ENCODE peak calls at places on chromosomes 7 and 10, in six cellular contexts. One of them, this sample, is unnamed. For H3K9me2, the result is how much of the 10 kb centered on the place peaks cover.

GRCh38 chr10:12419279-12419847 is 70.0 kb downstream of the CAMK1D start:
- DNase-seq in GM23338: no peak
- DNase-seq in HCT116: peak
- DNase-seq in GM23248: peak
- DNase-seq in hepatocyte: peak
- DNase-seq in PC-9: peak
- DNase-seq in this sample: no peak

GRCh38 chr10:4678951-4679671 is 146.9 kb upstream of the AKR1E2 start:
- DNase-seq in PC-9: no peak
- DNase-seq in HCT116: no peak
- DNase-seq in hepatocyte: no peak
- DNase-seq in GM23338: no peak
- DNase-seq in GM23248: no peak
- DNase-seq in this sample: no peak

GRCh38 chr7:149825567-149826343 is 12.4 kb upstream of the ZNF862 start:
- DNase-seq in hepatocyte: no peak
- DNase-seq in GM23338: no peak
- DNase-seq in GM23248: no peak
- DNase-seq in HCT116: no peak
- DNase-seq in PC-9: peak
- DNase-seq in this sample: no peak

GRCh38 chr7:48755061-48755555 is 169.2 kb upstream of the CDC14C start:
- DNase-seq in GM23248: no peak
- DNase-seq in PC-9: no peak
- DNase-seq in GM23338: no peak
- DNase-seq in HCT116: no peak
- DNase-seq in hepatocyte: no peak
- DNase-seq in this sample: no peak

GRCh38 chr10:75407296-75407715 is 5.7 kb upstream of the ZNF503 start:
- DNase-seq in GM23338: peak
- DNase-seq in HCT116: no peak
- DNase-seq in hepatocyte: no peak
- DNase-seq in GM23248: no peak
- DNase-seq in PC-9: no peak
- DNase-seq in this sample: no peak

GRCh38 chr10:107443817-107444216 is 279.3 kb upstream of the SORCS1 start:
- DNase-seq in GM23338: no peak
- DNase-seq in GM23248: no peak
- DNase-seq in HCT116: no peak
- DNase-seq in hepatocyte: no peak
- DNase-seq in PC-9: no peak
- DNase-seq in this sample: no peak

GRCh38 chr7:99128076-99128950 is 15.6 kb downstream of the SMURF1 start:
- DNase-seq in PC-9: no peak
- DNase-seq in GM23248: peak
- DNase-seq in GM23338: no peak
- DNase-seq in HCT116: no peak
- DNase-seq in hepatocyte: no peak
- DNase-seq in this sample: no peak

GRCh38 chr7:98423043-98423442 is 22.2 kb upstream of the BAIAP2L1 start:
- DNase-seq in GM23248: peak
- DNase-seq in HCT116: peak
- DNase-seq in hepatocyte: peak
- DNase-seq in PC-9: no peak
- DNase-seq in GM23338: no peak
- DNase-seq in this sample: no peak

GRCh38 chr7:151599401-151600227 is 79.9 kb upstream of the RHEB start:
- DNase-seq in GM23338: no peak
- DNase-seq in hepatocyte: peak
- DNase-seq in HCT116: peak
- DNase-seq in GM23248: peak
- DNase-seq in PC-9: peak
- DNase-seq in this sample: no peak

GRCh38 chr10:33129987-33130386 is 172.0 kb upstream of the ITGB1 start:
- DNase-seq in GM23338: no peak
- DNase-seq in HCT116: no peak
- DNase-seq in hepatocyte: no peak
- DNase-seq in PC-9: no peak
- DNase-seq in GM23248: peak
- DNase-seq in this sample: no peak

GRCh38 chr7:23394828-23395227 is 75.5 kb downstream of the IGF2BP3 start:
- DNase-seq in GM23248: peak
- DNase-seq in PC-9: no peak
- DNase-seq in GM23338: no peak
- DNase-seq in hepatocyte: no peak
- DNase-seq in HCT116: no peak
- DNase-seq in this sample: no peak

GRCh38 chr7:50229964-50230363 is 74.6 kb upstream of the IKZF1 start:
- DNase-seq in HCT116: peak
- DNase-seq in hepatocyte: no peak
- DNase-seq in PC-9: no peak
- DNase-seq in GM23248: no peak
- DNase-seq in GM23338: peak
- DNase-seq in this sample: peak

GRCh38 chr7:22663319-22663718 is 63.7 kb upstream of the IL6 start:
- DNase-seq in GM23248: peak
- DNase-seq in PC-9: no peak
- DNase-seq in hepatocyte: no peak
- DNase-seq in HCT116: no peak
- DNase-seq in GM23338: no peak
- DNase-seq in this sample: no peak

GRCh38 chr10:126215767-126216166 is 172.5 kb downstream of the ADAM12 start:
- DNase-seq in PC-9: no peak
- DNase-seq in hepatocyte: no peak
- DNase-seq in HCT116: no peak
- DNase-seq in GM23248: peak
- DNase-seq in GM23338: no peak
- DNase-seq in this sample: no peak

GRCh38 chr10:119025336-119025735 is 4.2 kb upstream of the NANOS1 start:
- DNase-seq in HCT116: no peak
- DNase-seq in GM23338: no peak
- DNase-seq in GM23248: peak
- DNase-seq in hepatocyte: peak
- DNase-seq in PC-9: peak
- DNase-seq in this sample: no peak

GRCh38 chr10:103640436-103641181 is 147.1 kb downstream of the NEURL1 start:
- DNase-seq in HCT116: no peak
- DNase-seq in GM23248: peak
- DNase-seq in hepatocyte: no peak
- DNase-seq in PC-9: no peak
- DNase-seq in GM23338: no peak
- DNase-seq in this sample: no peak

GRCh38 chr10:124923684-124924083 is 18.2 kb upstream of the ZRANB1 start:
- DNase-seq in GM23338: no peak
- DNase-seq in hepatocyte: no peak
- DNase-seq in HCT116: no peak
- DNase-seq in GM23248: no peak
- DNase-seq in PC-9: no peak
- DNase-seq in this sample: no peak

GRCh38 chr10:45420453-45421192 is 46.6 kb downstream of the ALOX5 start:
- DNase-seq in PC-9: peak
- DNase-seq in hepatocyte: no peak
- DNase-seq in HCT116: no peak
- DNase-seq in GM23338: no peak
- DNase-seq in GM23248: peak
- DNase-seq in this sample: peak

GRCh38 chr7:54015251-54015650 is 526.9 kb upstream of the VSTM2A start:
- DNase-seq in PC-9: no peak
- DNase-seq in GM23338: no peak
- DNase-seq in GM23248: no peak
- DNase-seq in hepatocyte: no peak
- DNase-seq in HCT116: no peak
- DNase-seq in this sample: peak

GRCh38 chr10:88292185-88292514 is 291.0 kb downstream of the RNLS start:
- DNase-seq in PC-9: no peak
- DNase-seq in GM23248: no peak
- DNase-seq in HCT116: no peak
- DNase-seq in hepatocyte: no peak
- DNase-seq in GM23338: no peak
- DNase-seq in this sample: peak

GRCh38 chr10:88293651-88294230 is 289.4 kb downstream of the RNLS start:
- DNase-seq in hepatocyte: no peak
- DNase-seq in GM23338: no peak
- DNase-seq in PC-9: no peak
- DNase-seq in GM23248: no peak
- DNase-seq in HCT116: no peak
- DNase-seq in this sample: no peak

GRCh38 chr10:88293073-88293472 is 290.0 kb downstream of the RNLS start:
- DNase-seq in GM23248: no peak
- DNase-seq in GM23338: no peak
- DNase-seq in hepatocyte: no peak
- DNase-seq in PC-9: no peak
- DNase-seq in HCT116: no peak
- DNase-seq in this sample: no peak

GRCh38 chr10:88299787-88300186 is 283.3 kb downstream of the RNLS start:
- DNase-seq in HCT116: no peak
- DNase-seq in PC-9: no peak
- DNase-seq in GM23338: no peak
- DNase-seq in GM23248: no peak
- DNase-seq in hepatocyte: no peak
- DNase-seq in this sample: no peak

DNA sequence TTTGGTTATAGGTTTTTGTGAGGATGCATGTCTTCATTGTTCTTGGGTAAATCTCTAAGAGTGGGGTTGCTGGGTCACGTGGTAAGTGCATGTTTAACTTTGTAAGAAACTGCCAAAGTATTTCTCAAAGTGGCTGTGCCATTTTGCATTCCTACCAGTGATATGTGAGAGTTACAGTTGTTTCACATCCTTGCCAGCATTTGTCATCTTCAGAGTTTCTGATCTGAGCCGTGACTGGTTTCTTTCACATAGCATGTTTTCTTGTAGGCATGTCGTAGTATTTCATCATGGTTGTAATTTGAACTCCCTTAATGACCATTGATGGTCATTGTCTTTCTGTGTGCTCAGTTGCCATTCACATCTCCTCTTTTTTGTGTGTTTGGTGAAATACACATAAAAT is 286.0 kb downstream of the RNLS start:
- DNase-seq in GM23338: no peak
- DNase-seq in PC-9: no peak
- DNase-seq in hepatocyte: no peak
- DNase-seq in HCT116: no peak
- DNase-seq in GM23248: no peak
- DNase-seq in this sample: peak
- TF ChIP-seq EZH2 in GM23338: no peak
- TF ChIP-seq EZH2 in PC-9: no peak
- TF ChIP-seq EZH2 in hepatocyte: no peak
- TF ChIP-seq EZH2 in HCT116: no peak
- TF ChIP-seq EZH2 in GM23248: no peak
- TF ChIP-seq EZH2 in this sample: no peak

GRCh38 chr10:28949005-28950004 is 272.0 kb downstream of the BAMBI start:
- DNase-seq in GM23248: no peak
- DNase-seq in GM23338: no peak
- DNase-seq in hepatocyte: peak
- DNase-seq in HCT116: no peak
- DNase-seq in PC-9: no peak
- DNase-seq in this sample: no peak
- H3K4me3 ChIP-seq in GM23248: no peak
- H3K4me3 ChIP-seq in GM23338: no peak
- H3K4me3 ChIP-seq in hepatocyte: no peak
- H3K4me3 ChIP-seq in HCT116: no peak
- H3K4me3 ChIP-seq in PC-9: no peak
- H3K4me3 ChIP-seq in this sample: no peak

GRCh38 chr10:114053946-114054345 is 10.3 kb downstream of the ADRB1 start:
- DNase-seq in GM23338: no peak
- DNase-seq in HCT116: no peak
- DNase-seq in PC-9: no peak
- DNase-seq in GM23248: peak
- DNase-seq in hepatocyte: no peak
- DNase-seq in this sample: no peak
- H3K9me2 ChIP-seq in GM23338: under half
- H3K9me2 ChIP-seq in HCT116: under half
- H3K9me2 ChIP-seq in PC-9: under half
- H3K9me2 ChIP-seq in GM23248: under half
- H3K9me2 ChIP-seq in hepatocyte: under half
- H3K9me2 ChIP-seq in this sample: under half

DNA sequence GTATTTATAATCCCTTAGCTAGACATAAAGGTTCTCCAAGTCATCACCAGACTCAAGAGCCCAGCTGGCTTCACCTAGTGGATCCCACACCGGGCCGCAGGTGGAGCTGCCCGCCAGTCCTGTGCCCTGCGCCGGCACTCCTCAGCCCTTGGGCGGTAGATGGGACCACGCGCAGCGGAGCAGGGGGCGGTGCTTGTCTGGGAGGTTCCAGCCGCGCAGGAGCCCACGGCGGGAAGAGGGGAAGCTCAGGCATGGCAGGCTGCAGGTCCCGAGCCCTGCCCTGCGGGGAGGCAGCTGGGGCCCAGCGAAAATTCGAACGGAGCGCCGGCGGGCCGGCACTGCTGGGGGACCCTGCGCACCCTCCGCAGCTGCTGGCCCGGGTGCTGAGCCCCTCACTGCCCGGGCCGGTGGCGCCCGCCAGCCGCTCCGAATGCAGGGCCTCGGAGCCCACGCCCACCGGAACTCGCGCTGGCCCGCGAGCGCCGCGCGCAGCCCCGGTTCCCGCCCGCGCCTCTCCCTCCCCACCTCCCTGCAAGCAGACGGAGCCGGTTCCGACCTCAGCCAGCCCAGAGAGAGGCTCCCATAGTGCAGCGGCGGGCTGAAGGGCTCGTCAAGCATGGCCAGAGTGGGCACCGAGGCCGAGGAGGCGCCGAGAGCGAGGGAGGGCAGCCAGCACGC is 675.6 kb downstream of the REEP3 start:
- DNase-seq in PC-9: no peak
- DNase-seq in GM23338: no peak
- DNase-seq in hepatocyte: no peak
- DNase-seq in GM23248: no peak
- DNase-seq in HCT116: no peak
- DNase-seq in this sample: no peak
- TF ChIP-seq EZH2 in PC-9: no peak
- TF ChIP-seq EZH2 in GM23338: no peak
- TF ChIP-seq EZH2 in hepatocyte: no peak
- TF ChIP-seq EZH2 in GM23248: no peak
- TF ChIP-seq EZH2 in HCT116: no peak
- TF ChIP-seq EZH2 in this sample: no peak